ENCODE peak calls at places on chromosomes 16 and 17, in six cellular contexts. B is A549, F is K562, L is GM12878, Z is HepG2, C is upper lobe of left lung. R is an unnamed sample.

GRCh38 chr17:49209061-49209571 is 1.3 kb downstream of the GNGT2 start:
- ATAC-seq in C (no peak), F (no peak), B (no peak), Z (no peak), L (no peak), R (no peak)

GRCh38 chr16:57788252-57788841 is 13.9 kb downstream of the KIFC3 start:
- ATAC-seq in C (no peak), L (no peak), F (no peak), B (no peak), Z (no peak), R (no peak)

GRCh38 chr17:58208344-58208743 is 10.7 kb downstream of the MKS1 start:
- ATAC-seq in Z (no peak), C (no peak), F (no peak), B (no peak), L (no peak), R (no peak)

GRCh38 chr17:43316522-43317142 is 82.2 kb upstream of the ARL4D start:
- ATAC-seq in B (no peak), Z (no peak), L (no peak), C (no peak), F (no peak), R (no peak)

GRCh38 chr16:31877876-31878642 is 4.5 kb downstream of the ZNF267 start:
- ATAC-seq in F (no peak), L (no peak), Z (no peak), B (no peak), C (no peak), R (no peak)

GRCh38 chr17:19311421-19312215 is 50.9 kb downstream of the B9D1 start:
- ATAC-seq in F (no peak), C (no peak), Z (no peak), B (no peak), L (no peak), R (no peak)

GRCh38 chr17:50337956-50338355 is 8.0 kb upstream of the XYLT2 start:
- ATAC-seq in B (no peak), F (peak; percentile 75), Z (no peak), L (no peak), C (no peak), R (no peak)

GRCh38 chr16:35908152-35908551 is 2448.7 kb downstream of the TP53TG3F start:
- ATAC-seq in L (no peak), F (no peak), C (no peak), Z (no peak), B (no peak), R (no peak)

GRCh38 chr17:61764846-61765245 is 98.5 kb downstream of the BRIP1 start:
- ATAC-seq in L (no peak), C (no peak), F (no peak), B (no peak), Z (no peak), R (no peak)

GRCh38 chr16:1048442-1049112 is 24.0 kb upstream of the SSTR5 start:
- ATAC-seq in F (peak; percentile 91), C (peak; percentile 67), B (peak; percentile 63), L (no peak), Z (peak; percentile 60), R (peak; percentile 18)

GRCh38 chr17:68398731-68399637 is 58.3 kb downstream of the WIPI1 start:
- ATAC-seq in L (peak; percentile 99), F (peak; percentile 98), C (peak; percentile 84), Z (peak; percentile 97), B (peak; percentile 94), R (peak; percentile 53)

GRCh38 chr17:2406903-2407790 is 6.3 kb upstream of the MNT start:
- ATAC-seq in B (peak; percentile 81), Z (no peak), C (peak; percentile 83), L (no peak), F (peak; percentile 59), R (peak; percentile 83)

GRCh38 chr17:62587554-62587953 is 39.9 kb upstream of the MRC2 start:
- ATAC-seq in F (no peak), C (peak; percentile 46), L (no peak), B (no peak), Z (no peak), R (no peak)

GRCh38 chr16:10870808-10871156 is 6.2 kb upstream of the CIITA start:
- ATAC-seq in Z (no peak), L (peak; percentile 0), B (no peak), C (no peak), F (no peak), R (no peak)

GRCh38 chr16:81431554-81432353 is 12.9 kb upstream of the CMIP start:
- ATAC-seq in B (peak; percentile 88), C (peak; percentile 95), Z (peak; percentile 84), F (peak; percentile 67), L (peak; percentile 83), R (peak; percentile 89)

GRCh38 chr16:89417352-89417751 is 73.0 kb downstream of the ANKRD11 start:
- ATAC-seq in F (no peak), L (no peak), B (no peak), Z (peak; percentile 39), C (no peak), R (no peak)

GRCh38 chr16:47833771-47834170 is 322.0 kb downstream of the ABCC12 start:
- ATAC-seq in L (no peak), F (no peak), C (no peak), Z (no peak), B (no peak), R (no peak)

GRCh38 chr17:57980522-57980921 is 7.5 kb downstream of the VEZF1 start:
- ATAC-seq in C (no peak), Z (no peak), B (no peak), F (no peak), L (no peak), R (no peak)

GRCh38 chr16:55501549-55502322 is 7.1 kb upstream of the LPCAT2 start:
- ATAC-seq in F (peak; percentile 72), B (no peak), Z (no peak), L (no peak), C (no peak), R (no peak)

GRCh38 chr16:54366005-54366634 is 79.5 kb upstream of the IRX3 start:
- ATAC-seq in B (no peak), F (no peak), Z (no peak), L (no peak), C (no peak), R (no peak)

GRCh38 chr16:85514601-85515318 is 98.4 kb upstream of the GSE1 start:
- ATAC-seq in L (no peak), Z (peak; percentile 79), C (peak; percentile 61), B (peak; percentile 85), F (no peak), R (peak; percentile 75)

GRCh38 chr17:66177048-66177447 is 14.9 kb downstream of the CEP112 start:
- ATAC-seq in Z (no peak), F (no peak), B (no peak), C (no peak), L (no peak), R (no peak)

GRCh38 chr17:7560172-7561027 is 1.3 kb upstream of the SENP3 start:
- ATAC-seq in Z (peak; percentile 74), B (peak; percentile 76), L (peak; percentile 73), C (peak; percentile 60), F (peak; percentile 82), R (no peak)

GRCh38 chr17:7561028-7561575 is 617 bp upstream of the SENP3 start:
- ATAC-seq in B (peak; percentile 81), C (peak; percentile 89), Z (peak; percentile 77), F (peak; percentile 89), L (peak; percentile 84), R (peak; percentile 74)

GRCh38 chr17:7562208-7562605 is 488 bp downstream of the SENP3 start:
- ATAC-seq in F (peak; percentile 20), B (peak; percentile 0), Z (no peak), C (no peak), L (peak; percentile 2), R (no peak)

GRCh38 chr17:7563115-7563869 is 1.6 kb downstream of the SENP3 start:
- ATAC-seq in L (no peak), Z (no peak), C (no peak), B (no peak), F (no peak), R (no peak)

GRCh38 chr17:7561589-7562207 is at the start of gene SENP3:
- ATAC-seq in C (peak; percentile 91), Z (peak; percentile 74), F (peak; percentile 94), B (peak; percentile 64), L (peak; percentile 82), R (peak; percentile 82)
- H3K4me1 ChIP-seq in C (peaks cover 72% of the 10 kb centered on the region), Z (peaks cover 63% of the 10 kb centered on the region), F (peaks cover 10% of the 10 kb centered on the region), B (peaks cover 45% of the 10 kb centered on the region), L (peaks cover 37% of the 10 kb centered on the region), R (peaks cover 2% of the 10 kb centered on the region)

GRCh38 chr16:51994597-51994996 is 552.3 kb downstream of the TOX3 start:
- ATAC-seq in B (no peak), Z (no peak), C (peak; percentile 57), F (no peak), L (no peak), R (no peak)
- TF ChIP-seq EP300 in B (no peak), Z (no peak), C (peak; percentile 89), F (no peak), L (no peak), R (no peak)

GRCh38 chr17:59829217-59830006 is 63.3 kb downstream of the TUBD1 start:
- ATAC-seq in L (peak; percentile 71), F (peak; percentile 91), C (peak; percentile 94), Z (peak; percentile 94), B (peak; percentile 94), R (peak; percentile 76)
- H3K4me1 ChIP-seq in L (peaks cover 88% of the 10 kb centered on the region), F (peaks cover 66% of the 10 kb centered on the region), C (peaks cover 39% of the 10 kb centered on the region), Z (peaks cover 84% of the 10 kb centered on the region), B (peaks cover 87% of the 10 kb centered on the region), R (peaks cover 19% of the 10 kb centered on the region)

GRCh38 chr16:28838558-28838918 is 7.6 kb downstream of the TUFM start:
- ATAC-seq in F (peak; percentile 18), L (no peak), B (no peak), Z (no peak), C (no peak), R (no peak)
- TF ChIP-seq EP300 in F (no peak), L (no peak), B (no peak), Z (no peak), C (no peak), R (no peak)

GRCh38 chr17:31572341-31572740 is 180.9 kb downstream of the RAB11FIP4 start:
- ATAC-seq in C (no peak), F (no peak), L (no peak), Z (no peak), B (no peak), R (no peak)
- H3K4me1 ChIP-seq in C (peaks cover 32% of the 10 kb centered on the region), F (no peaks in the 10 kb centered on the region), L (peaks cover 4% of the 10 kb centered on the region), Z (peaks cover 13% of the 10 kb centered on the region), B (peaks cover 11% of the 10 kb centered on the region), R (no peaks in the 10 kb centered on the region)

GRCh38 chr17:48002208-48002919 is 31.5 kb downstream of the CDK5RAP3 start:
- ATAC-seq in B (no peak), L (peak; percentile 85), C (peak; percentile 74), Z (no peak), F (peak; percentile 79), R (peak; percentile 53)
- TF ChIP-seq EP300 in B (no peak), L (peak; percentile 47), C (no peak), Z (no peak), F (no peak), R (no peak)

DNA sequence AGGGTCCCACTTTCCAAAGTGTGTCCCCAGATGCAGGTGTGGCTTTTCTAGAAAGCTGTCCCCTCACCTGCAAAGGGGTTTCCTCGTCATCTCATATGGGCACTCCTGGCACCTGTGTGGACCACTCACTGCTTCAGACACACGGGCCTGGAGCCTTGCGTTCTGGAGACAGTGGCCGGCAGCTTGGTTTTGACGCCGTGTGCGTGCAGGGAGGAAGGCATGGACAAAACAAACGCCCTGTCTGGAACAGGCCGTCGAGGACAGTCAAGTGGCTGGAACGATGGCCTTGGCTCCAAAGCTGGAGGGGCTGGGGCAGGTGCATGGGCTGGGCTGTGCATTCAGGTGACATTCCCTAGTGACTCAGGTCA is 13.0 kb upstream of the C16orf95 start:
- ATAC-seq in Z (no peak), B (no peak), L (no peak), F (no peak), C (no peak), R (no peak)
- H3K4me1 ChIP-seq in Z (no peaks in the 10 kb centered on the region), B (peaks cover 4% of the 10 kb centered on the region), L (no peaks in the 10 kb centered on the region), F (no peaks in the 10 kb centered on the region), C (no peaks in the 10 kb centered on the region), R (no peaks in the 10 kb centered on the region)